ENCODE peak calls at places on chromosome 13, in six cellular contexts. Y is sigmoid colon; O is esophagus squamous epithelium; C is breast epithelium; T is tibial nerve; J is CD8-positive, alpha-beta T cell. S is an unnamed sample.

GRCh38 chr13:101289764-101290163 is 126.5 kb downstream of the NALCN start:
- DNase-seq in O (no peak), T (no peak), J (no peak), C (no peak), Y (no peak), S (no peak)

GRCh38 chr13:71979616-71980015 is 112.6 kb upstream of the DACH1 start:
- DNase-seq in Y (no peak), C (no peak), J (no peak), T (no peak), O (no peak), S (no peak)

GRCh38 chr13:69857188-69857821 is 250.3 kb upstream of the ATXN8OS start:
- DNase-seq in J (no peak), Y (no peak), O (no peak), T (no peak), C (no peak), S (no peak)

GRCh38 chr13:20703785-20704458 is 423 bp downstream of the IL17D start:
- DNase-seq in J (peak; percentile 56), Y (peak; percentile 88), O (peak; percentile 15), C (peak; percentile 69), T (peak; percentile 36), S (peak; percentile 84)

GRCh38 chr13:112893570-112894422 is 75.2 kb upstream of the MCF2L start:
- DNase-seq in O (no peak), T (no peak), Y (no peak), J (no peak), C (no peak), S (no peak)

GRCh38 chr13:22915442-22916082 is 265.2 kb upstream of the SGCG start:
- DNase-seq in T (no peak), J (no peak), C (no peak), O (no peak), Y (peak; percentile 85), S (no peak)

GRCh38 chr13:28684257-28684656 is 25.3 kb downstream of the POMP start:
- DNase-seq in T (no peak), C (no peak), Y (no peak), J (no peak), O (no peak), S (no peak)

GRCh38 chr13:44519642-44520041 is 56.5 kb downstream of the TSC22D1 start:
- DNase-seq in J (no peak), T (no peak), O (no peak), C (no peak), Y (no peak), S (no peak)

GRCh38 chr13:52599037-52599852 is 43.0 kb upstream of the HNRNPA1L2 start:
- DNase-seq in Y (no peak), O (no peak), C (no peak), J (no peak), T (no peak), S (no peak)

GRCh38 chr13:42946927-42947326 is 45.1 kb downstream of the EPSTI1 start:
- DNase-seq in J (no peak), O (no peak), T (no peak), Y (no peak), C (no peak), S (no peak)

GRCh38 chr13:43546260-43546659 is 240.5 kb downstream of the ENOX1 start:
- DNase-seq in J (no peak), Y (no peak), C (no peak), T (no peak), O (no peak), S (no peak)

GRCh38 chr13:114048463-114048862 is 74.6 kb upstream of the C13orf46 start:
- DNase-seq in O (no peak), J (no peak), T (no peak), C (no peak), Y (no peak), S (no peak)

GRCh38 chr13:46010148-46010547 is 42.4 kb downstream of the ZC3H13 start:
- DNase-seq in Y (no peak), C (no peak), J (no peak), O (no peak), T (no peak), S (no peak)

GRCh38 chr13:113532156-113532806 is 41.8 kb upstream of the DCUN1D2 start:
- DNase-seq in T (no peak), O (no peak), Y (peak; percentile 56), C (peak; percentile 22), J (no peak), S (no peak)

GRCh38 chr13:95524270-95524901 is 28.1 kb upstream of the CLDN10 start:
- DNase-seq in C (no peak), J (no peak), O (no peak), T (no peak), Y (no peak), S (no peak)

GRCh38 chr13:45327253-45327954 is 13.6 kb downstream of the TPT1 start:
- DNase-seq in O (no peak), T (no peak), Y (no peak), C (no peak), J (no peak), S (no peak)

GRCh38 chr13:86922936-86923335 is 748.2 kb upstream of the SLITRK5 start:
- DNase-seq in T (no peak), C (no peak), J (no peak), O (no peak), Y (no peak), S (no peak)

GRCh38 chr13:95505265-95505664 is 47.3 kb upstream of the CLDN10 start:
- DNase-seq in Y (no peak), O (no peak), T (no peak), C (no peak), J (no peak), S (no peak)

GRCh38 chr13:21979156-21979819 is 308.4 kb downstream of the FGF9 start:
- DNase-seq in J (no peak), O (no peak), Y (no peak), T (no peak), C (no peak), S (no peak)

GRCh38 chr13:97631158-97631557 is 197.2 kb downstream of the RAP2A start:
- DNase-seq in T (no peak), C (no peak), Y (no peak), O (no peak), J (no peak), S (no peak)

GRCh38 chr13:21208755-21209154 is 32.3 kb downstream of the MRPL57 start:
- DNase-seq in C (no peak), J (no peak), T (no peak), O (no peak), Y (no peak), S (no peak)

GRCh38 chr13:113393572-113394503 is 29.9 kb upstream of the GRTP1 start:
- DNase-seq in O (peak; percentile 21), Y (peak; percentile 90), T (peak; percentile 62), C (no peak), J (peak; percentile 76), S (peak; percentile 89)

GRCh38 chr13:109256866-109257760 is 529.3 kb downstream of the IRS2 start:
- DNase-seq in Y (no peak), O (no peak), J (no peak), C (no peak), T (no peak), S (no peak)

GRCh38 chr13:109253316-109253715 is 533.1 kb downstream of the IRS2 start:
- DNase-seq in Y (no peak), C (no peak), O (no peak), T (no peak), J (no peak), S (no peak)

GRCh38 chr13:109251958-109252357 is 534.4 kb downstream of the IRS2 start:
- DNase-seq in J (no peak), C (no peak), T (no peak), O (no peak), Y (no peak), S (no peak)

GRCh38 chr13:109254271-109254670 is 532.1 kb downstream of the IRS2 start:
- DNase-seq in O (no peak), T (no peak), C (no peak), Y (no peak), J (no peak), S (no peak)

GRCh38 chr13:109255457-109255856 is 530.9 kb downstream of the IRS2 start:
- DNase-seq in J (no peak), Y (no peak), T (no peak), C (no peak), O (no peak), S (no peak)
- H3K4me1 ChIP-seq in J (no peaks in the 10 kb centered on the region), Y (peaks cover 14% of the 10 kb centered on the region), T (no peaks in the 10 kb centered on the region), C (no peaks in the 10 kb centered on the region), O (peaks cover 3% of the 10 kb centered on the region), S (peaks cover 3% of the 10 kb centered on the region)

GRCh38 chr13:91346848-91347211 is 657 bp upstream of the MIR17HG start:
- DNase-seq in T (no peak), Y (no peak), O (no peak), C (no peak), J (peak; percentile 16), S (no peak)
- H3K27ac ChIP-seq in T (peak overlapping the region; percentile 98), Y (peak overlapping the region; percentile 92), O (peak overlapping the region; percentile 70), C (peak overlapping the region; percentile 95), J (peak overlapping the region; percentile 60), S (peak overlapping the region; percentile 92)

GRCh38 chr13:80338781-80339577 is 1.9 kb downstream of the SPRY2 start:
- DNase-seq in O (peak; percentile 6), J (no peak), Y (peak; percentile 85), T (peak; percentile 55), C (peak; percentile 63), S (peak; percentile 59)
- TF ChIP-seq CTCF in O (no peak), J (no peak), Y (no peak), T (peak; percentile 38), C (no peak), S (no peak)

DNA sequence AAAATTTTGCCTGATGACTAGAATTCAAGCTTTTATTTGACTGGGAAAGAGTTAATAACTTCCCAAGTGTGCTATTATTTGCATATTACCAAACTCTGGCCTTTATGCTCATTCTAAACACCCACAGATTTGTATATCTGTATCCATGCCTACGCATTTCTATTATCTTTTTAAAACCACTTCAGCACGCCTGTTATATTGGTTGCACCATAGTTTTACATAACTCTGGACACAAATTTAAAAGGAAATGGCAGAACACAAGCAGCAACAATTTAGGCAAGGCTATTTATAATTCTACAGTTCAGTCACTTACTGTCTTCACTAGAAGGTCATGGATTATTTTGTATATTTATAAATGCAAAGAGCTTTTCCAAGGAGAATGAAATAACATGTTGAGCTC is 3.7 kb upstream of the RASL11A start:
- DNase-seq in Y (no peak), O (no peak), J (no peak), T (no peak), C (no peak), S (no peak)
- H3K4me1 ChIP-seq in Y (peaks cover 54% of the 10 kb centered on the region), O (peaks cover 15% of the 10 kb centered on the region), J (peaks cover 28% of the 10 kb centered on the region), T (peaks cover 38% of the 10 kb centered on the region), C (no peaks in the 10 kb centered on the region), S (no peaks in the 10 kb centered on the region)

GRCh38 chr13:75723927-75724326 is 87.8 kb downstream of the LMO7 start:
- DNase-seq in Y (no peak), O (no peak), T (no peak), J (no peak), C (no peak), S (no peak)
- H3K27ac ChIP-seq in Y (no peak overlapping the region), O (peak overlapping the region; percentile 75), T (no peak overlapping the region), J (no peak overlapping the region), C (no peak overlapping the region), S (no peak overlapping the region)

GRCh38 chr13:39452412-39452811 is 150.6 kb downstream of the LHFPL6 start:
- DNase-seq in J (no peak), C (no peak), Y (no peak), O (no peak), T (no peak), S (no peak)
- TF ChIP-seq CTCF in J (no peak), C (no peak), Y (no peak), O (no peak), T (no peak), S (no peak)